ENCODE peak calls at places on chromosomes 16 and 17, in six cellular contexts. One of them, this sample, is unnamed.

GRCh38 chr17:31533546-31534155 is 142.2 kb downstream of the RAB11FIP4 start:
- DNase-seq in A549: peak
- DNase-seq in T-helper 2 cell: no peak
- DNase-seq in DND-41: peak
- DNase-seq in NCI-H1092 treated with DMSO at 0.1 percent for 48 hours: peak
- DNase-seq in Daoy: peak
- DNase-seq in this sample: no peak

GRCh38 chr17:82232876-82233785 is 4.3 kb downstream of the SLC16A3 start:
- DNase-seq in A549: no peak
- DNase-seq in T-helper 2 cell: no peak
- DNase-seq in DND-41: no peak
- DNase-seq in NCI-H1092 treated with DMSO at 0.1 percent for 48 hours: no peak
- DNase-seq in Daoy: peak
- DNase-seq in this sample: no peak

GRCh38 chr16:58011652-58012051 is 10.4 kb downstream of the USB1 start:
- DNase-seq in A549: no peak
- DNase-seq in T-helper 2 cell: no peak
- DNase-seq in DND-41: no peak
- DNase-seq in NCI-H1092 treated with DMSO at 0.1 percent for 48 hours: no peak
- DNase-seq in Daoy: no peak
- DNase-seq in this sample: no peak

GRCh38 chr16:30335598-30336474 is 19.3 kb downstream of the CD2BP2 start:
- DNase-seq in A549: no peak
- DNase-seq in T-helper 2 cell: no peak
- DNase-seq in DND-41: peak
- DNase-seq in NCI-H1092 treated with DMSO at 0.1 percent for 48 hours: peak
- DNase-seq in Daoy: peak
- DNase-seq in this sample: peak

GRCh38 chr16:24035127-24035842 is 199.5 kb downstream of the PRKCB start:
- DNase-seq in A549: no peak
- DNase-seq in T-helper 2 cell: no peak
- DNase-seq in DND-41: no peak
- DNase-seq in NCI-H1092 treated with DMSO at 0.1 percent for 48 hours: no peak
- DNase-seq in Daoy: no peak
- DNase-seq in this sample: no peak

GRCh38 chr17:78368348-78368747 is 8.5 kb upstream of the SOCS3 start:
- DNase-seq in A549: no peak
- DNase-seq in T-helper 2 cell: no peak
- DNase-seq in DND-41: no peak
- DNase-seq in NCI-H1092 treated with DMSO at 0.1 percent for 48 hours: peak
- DNase-seq in Daoy: no peak
- DNase-seq in this sample: no peak

GRCh38 chr16:982152-983043 is 828 bp downstream of the SOX8 start:
- DNase-seq in A549: no peak
- DNase-seq in T-helper 2 cell: no peak
- DNase-seq in DND-41: no peak
- DNase-seq in NCI-H1092 treated with DMSO at 0.1 percent for 48 hours: no peak
- DNase-seq in Daoy: no peak
- DNase-seq in this sample: no peak

GRCh38 chr17:63275968-63276349 is 170.1 kb downstream of the CYB561 start:
- DNase-seq in A549: no peak
- DNase-seq in T-helper 2 cell: no peak
- DNase-seq in DND-41: no peak
- DNase-seq in NCI-H1092 treated with DMSO at 0.1 percent for 48 hours: no peak
- DNase-seq in Daoy: no peak
- DNase-seq in this sample: no peak

GRCh38 chr17:59642535-59642934 is 22.8 kb downstream of the CLTC start:
- DNase-seq in A549: no peak
- DNase-seq in T-helper 2 cell: no peak
- DNase-seq in DND-41: no peak
- DNase-seq in NCI-H1092 treated with DMSO at 0.1 percent for 48 hours: no peak
- DNase-seq in Daoy: no peak
- DNase-seq in this sample: no peak

GRCh38 chr16:57984443-57985203 is 13.7 kb upstream of the CNGB1 start:
- DNase-seq in A549: peak
- DNase-seq in T-helper 2 cell: peak
- DNase-seq in DND-41: no peak
- DNase-seq in NCI-H1092 treated with DMSO at 0.1 percent for 48 hours: no peak
- DNase-seq in Daoy: peak
- DNase-seq in this sample: peak

GRCh38 chr16:67719778-67720144 is 645 bp upstream of the GFOD2 start:
- DNase-seq in A549: peak
- DNase-seq in T-helper 2 cell: no peak
- DNase-seq in DND-41: peak
- DNase-seq in NCI-H1092 treated with DMSO at 0.1 percent for 48 hours: peak
- DNase-seq in Daoy: peak
- DNase-seq in this sample: no peak

GRCh38 chr16:70250748-70251650 is 741 bp downstream of the EXOSC6 start:
- DNase-seq in A549: peak
- DNase-seq in T-helper 2 cell: no peak
- DNase-seq in DND-41: peak
- DNase-seq in NCI-H1092 treated with DMSO at 0.1 percent for 48 hours: peak
- DNase-seq in Daoy: peak
- DNase-seq in this sample: peak

GRCh38 chr17:78131172-78132085 is 858 bp downstream of the TMC8 start:
- DNase-seq in A549: no peak
- DNase-seq in T-helper 2 cell: no peak
- DNase-seq in DND-41: peak
- DNase-seq in NCI-H1092 treated with DMSO at 0.1 percent for 48 hours: no peak
- DNase-seq in Daoy: no peak
- DNase-seq in this sample: no peak

GRCh38 chr16:72415379-72415778 is 243.4 kb upstream of the PMFBP1 start:
- DNase-seq in A549: no peak
- DNase-seq in T-helper 2 cell: no peak
- DNase-seq in DND-41: no peak
- DNase-seq in NCI-H1092 treated with DMSO at 0.1 percent for 48 hours: no peak
- DNase-seq in Daoy: no peak
- DNase-seq in this sample: no peak

GRCh38 chr17:10370209-10370608 is 2.6 kb downstream of the MYH13 start:
- DNase-seq in A549: no peak
- DNase-seq in T-helper 2 cell: no peak
- DNase-seq in DND-41: no peak
- DNase-seq in NCI-H1092 treated with DMSO at 0.1 percent for 48 hours: no peak
- DNase-seq in Daoy: peak
- DNase-seq in this sample: no peak

GRCh38 chr16:83335076-83335475 is 472.7 kb upstream of the HSBP1 start:
- DNase-seq in A549: no peak
- DNase-seq in T-helper 2 cell: no peak
- DNase-seq in DND-41: no peak
- DNase-seq in NCI-H1092 treated with DMSO at 0.1 percent for 48 hours: no peak
- DNase-seq in Daoy: no peak
- DNase-seq in this sample: no peak

GRCh38 chr16:67396159-67396774 is 3.0 kb upstream of the TPPP3 start:
- DNase-seq in A549: peak
- DNase-seq in T-helper 2 cell: no peak
- DNase-seq in DND-41: no peak
- DNase-seq in NCI-H1092 treated with DMSO at 0.1 percent for 48 hours: peak
- DNase-seq in Daoy: peak
- DNase-seq in this sample: peak

GRCh38 chr16:57803413-57803990 is 1.2 kb upstream of the KIFC3 start:
- DNase-seq in A549: no peak
- DNase-seq in T-helper 2 cell: no peak
- DNase-seq in DND-41: no peak
- DNase-seq in NCI-H1092 treated with DMSO at 0.1 percent for 48 hours: no peak
- DNase-seq in Daoy: no peak
- DNase-seq in this sample: no peak

GRCh38 chr16:50152386-50152806 is 710 bp upstream of the TENT4B start:
- DNase-seq in A549: no peak
- DNase-seq in T-helper 2 cell: peak
- DNase-seq in DND-41: no peak
- DNase-seq in NCI-H1092 treated with DMSO at 0.1 percent for 48 hours: no peak
- DNase-seq in Daoy: peak
- DNase-seq in this sample: no peak

GRCh38 chr17:19292377-19292711 is 55.2 kb downstream of the EPN2 start:
- DNase-seq in A549: no peak
- DNase-seq in T-helper 2 cell: no peak
- DNase-seq in DND-41: no peak
- DNase-seq in NCI-H1092 treated with DMSO at 0.1 percent for 48 hours: no peak
- DNase-seq in Daoy: no peak
- DNase-seq in this sample: no peak

GRCh38 chr16:66175580-66175979 is 190.9 kb upstream of the CDH5 start:
- DNase-seq in A549: no peak
- DNase-seq in T-helper 2 cell: no peak
- DNase-seq in DND-41: no peak
- DNase-seq in NCI-H1092 treated with DMSO at 0.1 percent for 48 hours: no peak
- DNase-seq in Daoy: no peak
- DNase-seq in this sample: no peak

GRCh38 chr17:36856169-36856568 is 81.1 kb upstream of the LHX1 start:
- DNase-seq in A549: no peak
- DNase-seq in T-helper 2 cell: no peak
- DNase-seq in DND-41: no peak
- DNase-seq in NCI-H1092 treated with DMSO at 0.1 percent for 48 hours: no peak
- DNase-seq in Daoy: no peak
- DNase-seq in this sample: peak

GRCh38 chr17:17824780-17825614 is 11.8 kb downstream of the SREBF1 start:
- DNase-seq in A549: no peak
- DNase-seq in T-helper 2 cell: no peak
- DNase-seq in DND-41: peak
- DNase-seq in NCI-H1092 treated with DMSO at 0.1 percent for 48 hours: no peak
- DNase-seq in Daoy: no peak
- DNase-seq in this sample: no peak

GRCh38 chr17:35189291-35189690 is 4.9 kb downstream of the SLC35G3 start:
- DNase-seq in A549: no peak
- DNase-seq in T-helper 2 cell: no peak
- DNase-seq in DND-41: no peak
- DNase-seq in NCI-H1092 treated with DMSO at 0.1 percent for 48 hours: no peak
- DNase-seq in Daoy: peak
- DNase-seq in this sample: no peak

GRCh38 chr16:85126731-85127662 is 14.7 kb upstream of the CIBAR2 start:
- DNase-seq in A549: no peak
- DNase-seq in T-helper 2 cell: no peak
- DNase-seq in DND-41: no peak
- DNase-seq in NCI-H1092 treated with DMSO at 0.1 percent for 48 hours: peak
- DNase-seq in Daoy: peak
- DNase-seq in this sample: no peak

GRCh38 chr16:62225675-62226074 is 189.4 kb upstream of the CDH8 start:
- DNase-seq in A549: peak
- DNase-seq in T-helper 2 cell: peak
- DNase-seq in DND-41: peak
- DNase-seq in NCI-H1092 treated with DMSO at 0.1 percent for 48 hours: peak
- DNase-seq in Daoy: peak
- DNase-seq in this sample: peak

GRCh38 chr17:32518856-32519768 is 32.3 kb downstream of the CDK5R1 start:
- DNase-seq in A549: no peak
- DNase-seq in T-helper 2 cell: peak
- DNase-seq in DND-41: peak
- DNase-seq in NCI-H1092 treated with DMSO at 0.1 percent for 48 hours: peak
- DNase-seq in Daoy: peak
- DNase-seq in this sample: peak

GRCh38 chr17:17749921-17750320 is 68.7 kb downstream of the RAI1 start:
- DNase-seq in A549: peak
- DNase-seq in T-helper 2 cell: peak
- DNase-seq in DND-41: peak
- DNase-seq in NCI-H1092 treated with DMSO at 0.1 percent for 48 hours: peak
- DNase-seq in Daoy: peak
- DNase-seq in this sample: peak

GRCh38 chr17:13721705-13722104 is 120.0 kb upstream of the HS3ST3A1 start:
- DNase-seq in A549: no peak
- DNase-seq in T-helper 2 cell: no peak
- DNase-seq in DND-41: no peak
- DNase-seq in NCI-H1092 treated with DMSO at 0.1 percent for 48 hours: no peak
- DNase-seq in Daoy: no peak
- DNase-seq in this sample: no peak

GRCh38 chr16:31179153-31179746 is 689 bp upstream of the FUS start:
- DNase-seq in A549: no peak
- DNase-seq in T-helper 2 cell: no peak
- DNase-seq in DND-41: no peak
- DNase-seq in NCI-H1092 treated with DMSO at 0.1 percent for 48 hours: no peak
- DNase-seq in Daoy: no peak
- DNase-seq in this sample: no peak

GRCh38 chr16:4290236-4290830 is 17.5 kb upstream of the TFAP4 start:
- DNase-seq in A549: peak
- DNase-seq in T-helper 2 cell: no peak
- DNase-seq in DND-41: no peak
- DNase-seq in NCI-H1092 treated with DMSO at 0.1 percent for 48 hours: peak
- DNase-seq in Daoy: peak
- DNase-seq in this sample: peak

GRCh38 chr16:63287411-63287810 is 1251.2 kb upstream of the CDH8 start:
- DNase-seq in A549: no peak
- DNase-seq in T-helper 2 cell: no peak
- DNase-seq in DND-41: no peak
- DNase-seq in NCI-H1092 treated with DMSO at 0.1 percent for 48 hours: no peak
- DNase-seq in Daoy: no peak
- DNase-seq in this sample: no peak

GRCh38 chr17:77371117-77371887 is 230.5 kb downstream of the SEC14L1 start:
- DNase-seq in A549: no peak
- DNase-seq in T-helper 2 cell: no peak
- DNase-seq in DND-41: no peak
- DNase-seq in NCI-H1092 treated with DMSO at 0.1 percent for 48 hours: peak
- DNase-seq in Daoy: peak
- DNase-seq in this sample: no peak

GRCh38 chr17:14316131-14316854 is 15.4 kb downstream of the HS3ST3B1 start:
- DNase-seq in A549: no peak
- DNase-seq in T-helper 2 cell: no peak
- DNase-seq in DND-41: no peak
- DNase-seq in NCI-H1092 treated with DMSO at 0.1 percent for 48 hours: no peak
- DNase-seq in Daoy: no peak
- DNase-seq in this sample: no peak